ENCODE peak calls at places on chromosomes 6 and 20, in six cellular contexts. One of them, this sample, is unnamed.

GRCh38 chr20:9978395-9979004 is 56.3 kb upstream of the ANKEF1 start:
- DNase-seq in progenitor cell of endocrine pancreas: peak; percentile 14
- DNase-seq in activated CD4-positive, CD25-positive, alpha-beta regulatory T cell: no peak
- DNase-seq in neuronal stem cell: peak; percentile 47
- DNase-seq in kidney tubule cell: peak; percentile 76
- DNase-seq in DMS153: peak; percentile 61
- DNase-seq in this sample: no peak

GRCh38 chr6:147016440-147016839 is 187.8 kb upstream of the STXBP5 start:
- DNase-seq in activated CD4-positive, CD25-positive, alpha-beta regulatory T cell: no peak
- DNase-seq in DMS153: no peak
- DNase-seq in neuronal stem cell: no peak
- DNase-seq in kidney tubule cell: no peak
- DNase-seq in progenitor cell of endocrine pancreas: no peak
- DNase-seq in this sample: no peak

GRCh38 chr6:112626468-112627082 is 279.4 kb downstream of the RFPL4B start:
- DNase-seq in activated CD4-positive, CD25-positive, alpha-beta regulatory T cell: no peak
- DNase-seq in DMS153: no peak
- DNase-seq in kidney tubule cell: peak; percentile 92
- DNase-seq in neuronal stem cell: no peak
- DNase-seq in progenitor cell of endocrine pancreas: no peak
- DNase-seq in this sample: no peak

GRCh38 chr20:3896302-3896701 is 7.1 kb downstream of the PANK2 start:
- DNase-seq in kidney tubule cell: no peak
- DNase-seq in activated CD4-positive, CD25-positive, alpha-beta regulatory T cell: no peak
- DNase-seq in neuronal stem cell: no peak
- DNase-seq in DMS153: no peak
- DNase-seq in progenitor cell of endocrine pancreas: no peak
- DNase-seq in this sample: no peak

GRCh38 chr20:1083431-1084080 is 34.8 kb upstream of the PSMF1 start:
- DNase-seq in activated CD4-positive, CD25-positive, alpha-beta regulatory T cell: no peak
- DNase-seq in kidney tubule cell: no peak
- DNase-seq in neuronal stem cell: no peak
- DNase-seq in progenitor cell of endocrine pancreas: no peak
- DNase-seq in DMS153: no peak
- DNase-seq in this sample: no peak

GRCh38 chr20:1555952-1556351 is 1.6 kb downstream of the SIRPD start:
- DNase-seq in kidney tubule cell: peak; percentile 2
- DNase-seq in progenitor cell of endocrine pancreas: no peak
- DNase-seq in activated CD4-positive, CD25-positive, alpha-beta regulatory T cell: no peak
- DNase-seq in DMS153: no peak
- DNase-seq in neuronal stem cell: no peak
- DNase-seq in this sample: no peak

GRCh38 chr6:111533087-111533784 is 50.2 kb upstream of the REV3L start:
- DNase-seq in DMS153: no peak
- DNase-seq in activated CD4-positive, CD25-positive, alpha-beta regulatory T cell: no peak
- DNase-seq in kidney tubule cell: no peak
- DNase-seq in neuronal stem cell: no peak
- DNase-seq in progenitor cell of endocrine pancreas: no peak
- DNase-seq in this sample: no peak

GRCh38 chr6:34143196-34143883 is 2.5 kb downstream of the GRM4 start:
- DNase-seq in DMS153: no peak
- DNase-seq in neuronal stem cell: no peak
- DNase-seq in kidney tubule cell: no peak
- DNase-seq in progenitor cell of endocrine pancreas: no peak
- DNase-seq in activated CD4-positive, CD25-positive, alpha-beta regulatory T cell: no peak
- DNase-seq in this sample: no peak

GRCh38 chr20:16459019-16459700 is 114.1 kb downstream of the KIF16B start:
- DNase-seq in kidney tubule cell: peak; percentile 72
- DNase-seq in progenitor cell of endocrine pancreas: no peak
- DNase-seq in activated CD4-positive, CD25-positive, alpha-beta regulatory T cell: no peak
- DNase-seq in DMS153: no peak
- DNase-seq in neuronal stem cell: no peak
- DNase-seq in this sample: no peak

GRCh38 chr6:68779366-68779765 is 144.3 kb downstream of the ADGRB3 start:
- DNase-seq in DMS153: no peak
- DNase-seq in activated CD4-positive, CD25-positive, alpha-beta regulatory T cell: no peak
- DNase-seq in kidney tubule cell: no peak
- DNase-seq in neuronal stem cell: no peak
- DNase-seq in progenitor cell of endocrine pancreas: no peak
- DNase-seq in this sample: no peak

GRCh38 chr6:22328499-22328898 is 31.7 kb upstream of the PRL start:
- DNase-seq in neuronal stem cell: no peak
- DNase-seq in activated CD4-positive, CD25-positive, alpha-beta regulatory T cell: no peak
- DNase-seq in DMS153: no peak
- DNase-seq in kidney tubule cell: no peak
- DNase-seq in progenitor cell of endocrine pancreas: no peak
- DNase-seq in this sample: no peak

GRCh38 chr6:157036245-157036681 is 259.1 kb downstream of the ARID1B start:
- DNase-seq in neuronal stem cell: no peak
- DNase-seq in DMS153: no peak
- DNase-seq in progenitor cell of endocrine pancreas: no peak
- DNase-seq in kidney tubule cell: peak; percentile 48
- DNase-seq in activated CD4-positive, CD25-positive, alpha-beta regulatory T cell: no peak
- DNase-seq in this sample: no peak

GRCh38 chr20:23141450-23142161 is 55.5 kb upstream of the CD93 start:
- DNase-seq in progenitor cell of endocrine pancreas: no peak
- DNase-seq in DMS153: no peak
- DNase-seq in kidney tubule cell: no peak
- DNase-seq in activated CD4-positive, CD25-positive, alpha-beta regulatory T cell: no peak
- DNase-seq in neuronal stem cell: no peak
- DNase-seq in this sample: no peak

GRCh38 chr6:43427406-43428111 is at the start of gene ABCC10:
- DNase-seq in neuronal stem cell: peak; percentile 89
- DNase-seq in DMS153: peak; percentile 89
- DNase-seq in progenitor cell of endocrine pancreas: peak; percentile 88
- DNase-seq in kidney tubule cell: peak; percentile 95
- DNase-seq in activated CD4-positive, CD25-positive, alpha-beta regulatory T cell: peak; percentile 88
- DNase-seq in this sample: peak; percentile 79

GRCh38 chr6:103895136-103895535 is 964.6 kb downstream of the HACE1 start:
- DNase-seq in DMS153: no peak
- DNase-seq in kidney tubule cell: no peak
- DNase-seq in progenitor cell of endocrine pancreas: no peak
- DNase-seq in activated CD4-positive, CD25-positive, alpha-beta regulatory T cell: no peak
- DNase-seq in neuronal stem cell: no peak
- DNase-seq in this sample: no peak

This sample was measured in H1.